ENCODE peak calls at places on chromosomes 3 and 15, in seven cellular contexts. One of them, this sample, is unnamed. For H3K4me1, the result is how much of the 10 kb centered on the place peaks cover.

GRCh38 chr3:50230106-50230832 is 5.7 kb upstream of the GNAI2 start:
- DNase-seq in MM.1S: no peak
- DNase-seq in neural progenitor cell: no peak
- DNase-seq in GM23248: no peak
- DNase-seq in hepatocyte: no peak
- DNase-seq in GM23338: no peak
- DNase-seq in HCT116: no peak
- DNase-seq in this sample: no peak

GRCh38 chr3:114446605-114447004 is 152.8 kb downstream of the TIGIT start:
- DNase-seq in MM.1S: no peak
- DNase-seq in neural progenitor cell: no peak
- DNase-seq in GM23248: no peak
- DNase-seq in hepatocyte: no peak
- DNase-seq in GM23338: no peak
- DNase-seq in HCT116: no peak
- DNase-seq in this sample: no peak

GRCh38 chr15:40104865-40105516 is 3.7 kb downstream of the BMF start:
- DNase-seq in MM.1S: peak
- DNase-seq in neural progenitor cell: peak
- DNase-seq in GM23248: peak
- DNase-seq in hepatocyte: peak
- DNase-seq in GM23338: peak
- DNase-seq in HCT116: peak
- DNase-seq in this sample: peak

GRCh38 chr3:10187295-10187876 is 22.7 kb downstream of the IRAK2 start:
- DNase-seq in MM.1S: no peak
- DNase-seq in neural progenitor cell: no peak
- DNase-seq in GM23248: no peak
- DNase-seq in hepatocyte: no peak
- DNase-seq in GM23338: peak
- DNase-seq in HCT116: no peak
- DNase-seq in this sample: no peak

GRCh38 chr3:125960456-125961288 is 8.3 kb upstream of the ROPN1B start:
- DNase-seq in MM.1S: no peak
- DNase-seq in neural progenitor cell: no peak
- DNase-seq in GM23248: peak
- DNase-seq in hepatocyte: no peak
- DNase-seq in GM23338: no peak
- DNase-seq in HCT116: no peak
- DNase-seq in this sample: no peak

GRCh38 chr15:44208956-44209355 is 13.9 kb upstream of the FRMD5 start:
- DNase-seq in MM.1S: no peak
- DNase-seq in neural progenitor cell: no peak
- DNase-seq in GM23248: no peak
- DNase-seq in hepatocyte: no peak
- DNase-seq in GM23338: no peak
- DNase-seq in HCT116: no peak
- DNase-seq in this sample: no peak

GRCh38 chr3:81249540-81250029 is 511.9 kb downstream of the GBE1 start:
- DNase-seq in MM.1S: no peak
- DNase-seq in neural progenitor cell: no peak
- DNase-seq in GM23248: peak
- DNase-seq in hepatocyte: peak
- DNase-seq in GM23338: peak
- DNase-seq in HCT116: no peak
- DNase-seq in this sample: peak

GRCh38 chr3:27686642-27687041 is 35.5 kb downstream of the EOMES start:
- DNase-seq in MM.1S: no peak
- DNase-seq in neural progenitor cell: no peak
- DNase-seq in GM23248: peak
- DNase-seq in hepatocyte: no peak
- DNase-seq in GM23338: no peak
- DNase-seq in HCT116: no peak
- DNase-seq in this sample: peak

GRCh38 chr15:80878867-80879250 is 99.7 kb downstream of the CEMIP start:
- DNase-seq in MM.1S: no peak
- DNase-seq in neural progenitor cell: no peak
- DNase-seq in GM23248: no peak
- DNase-seq in hepatocyte: no peak
- DNase-seq in GM23338: no peak
- DNase-seq in HCT116: no peak
- DNase-seq in this sample: no peak

GRCh38 chr15:42118650-42119531 is 24.5 kb upstream of the PLA2G4D start:
- DNase-seq in MM.1S: peak
- DNase-seq in neural progenitor cell: peak
- DNase-seq in GM23248: peak
- DNase-seq in hepatocyte: peak
- DNase-seq in GM23338: peak
- DNase-seq in HCT116: no peak
- DNase-seq in this sample: peak

GRCh38 chr3:162353414-162353813 is 856.8 kb downstream of the OTOL1 start:
- DNase-seq in MM.1S: no peak
- DNase-seq in neural progenitor cell: no peak
- DNase-seq in GM23248: no peak
- DNase-seq in hepatocyte: no peak
- DNase-seq in GM23338: no peak
- DNase-seq in HCT116: no peak
- DNase-seq in this sample: no peak

GRCh38 chr3:9721015-9721697 is 10.4 kb upstream of the BRPF1 start:
- DNase-seq in MM.1S: no peak
- DNase-seq in neural progenitor cell: no peak
- DNase-seq in GM23248: peak
- DNase-seq in hepatocyte: no peak
- DNase-seq in GM23338: no peak
- DNase-seq in HCT116: no peak
- DNase-seq in this sample: no peak

GRCh38 chr3:49276475-49277356 is at the start of gene C3orf62:
- DNase-seq in MM.1S: peak
- DNase-seq in neural progenitor cell: peak
- DNase-seq in GM23248: peak
- DNase-seq in hepatocyte: peak
- DNase-seq in GM23338: peak
- DNase-seq in HCT116: no peak
- DNase-seq in this sample: peak

GRCh38 chr3:52432225-52432624 is 12.7 kb downstream of the SEMA3G start:
- DNase-seq in MM.1S: no peak
- DNase-seq in neural progenitor cell: no peak
- DNase-seq in GM23248: no peak
- DNase-seq in hepatocyte: no peak
- DNase-seq in GM23338: no peak
- DNase-seq in HCT116: no peak
- DNase-seq in this sample: no peak

GRCh38 chr15:69093127-69093526 is 67.3 kb upstream of the GLCE start:
- DNase-seq in MM.1S: no peak
- DNase-seq in neural progenitor cell: no peak
- DNase-seq in GM23248: no peak
- DNase-seq in hepatocyte: no peak
- DNase-seq in GM23338: peak
- DNase-seq in HCT116: no peak
- DNase-seq in this sample: peak

GRCh38 chr3:180018588-180018987 is 18.1 kb downstream of the PEX5L start:
- DNase-seq in MM.1S: no peak
- DNase-seq in neural progenitor cell: peak
- DNase-seq in GM23248: no peak
- DNase-seq in hepatocyte: no peak
- DNase-seq in GM23338: peak
- DNase-seq in HCT116: no peak
- DNase-seq in this sample: peak

GRCh38 chr3:164845739-164846138 is 232.6 kb downstream of the SI start:
- DNase-seq in MM.1S: no peak
- DNase-seq in neural progenitor cell: no peak
- DNase-seq in GM23248: no peak
- DNase-seq in hepatocyte: no peak
- DNase-seq in GM23338: peak
- DNase-seq in HCT116: no peak
- DNase-seq in this sample: no peak

GRCh38 chr15:66698318-66698961 is 3.6 kb upstream of the SMAD6 start:
- DNase-seq in MM.1S: peak
- DNase-seq in neural progenitor cell: peak
- DNase-seq in GM23248: peak
- DNase-seq in hepatocyte: peak
- DNase-seq in GM23338: peak
- DNase-seq in HCT116: peak
- DNase-seq in this sample: peak

GRCh38 chr15:78049691-78050440 is 27.6 kb downstream of the TBC1D2B start:
- DNase-seq in MM.1S: peak
- DNase-seq in neural progenitor cell: no peak
- DNase-seq in GM23248: peak
- DNase-seq in hepatocyte: peak
- DNase-seq in GM23338: no peak
- DNase-seq in HCT116: no peak
- DNase-seq in this sample: peak

GRCh38 chr15:100457201-100457600 is 71.5 kb downstream of the CERS3 start:
- DNase-seq in MM.1S: no peak
- DNase-seq in neural progenitor cell: peak
- DNase-seq in GM23248: peak
- DNase-seq in hepatocyte: no peak
- DNase-seq in GM23338: peak
- DNase-seq in HCT116: no peak
- DNase-seq in this sample: no peak

GRCh38 chr3:144777941-144778340 is 806.3 kb downstream of the DIPK2A start:
- DNase-seq in MM.1S: no peak
- DNase-seq in neural progenitor cell: no peak
- DNase-seq in GM23248: no peak
- DNase-seq in hepatocyte: no peak
- DNase-seq in GM23338: no peak
- DNase-seq in HCT116: no peak
- DNase-seq in this sample: no peak

GRCh38 chr3:11002456-11002855 is 9.9 kb downstream of the SLC6A1 start:
- DNase-seq in MM.1S: no peak
- DNase-seq in neural progenitor cell: no peak
- DNase-seq in GM23248: no peak
- DNase-seq in hepatocyte: no peak
- DNase-seq in GM23338: no peak
- DNase-seq in HCT116: no peak
- DNase-seq in this sample: no peak

DNA sequence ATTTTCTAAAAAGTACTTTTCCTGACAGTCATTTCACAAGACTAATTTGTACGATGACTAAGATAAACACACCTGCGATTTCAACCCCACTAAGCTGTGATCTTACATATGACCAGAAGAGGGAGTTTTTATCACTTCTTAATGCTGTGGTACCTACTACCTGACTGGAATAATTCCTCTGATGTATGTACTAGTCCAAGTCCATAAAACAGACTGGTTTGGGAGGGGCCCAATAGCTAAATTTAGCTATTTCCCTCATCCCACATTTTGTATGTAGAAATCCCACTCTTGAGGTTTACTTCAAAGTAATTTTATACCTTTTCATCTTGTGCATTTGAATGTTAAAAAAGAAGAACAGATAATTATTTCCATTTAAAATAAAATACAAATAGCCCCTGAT is 49.7 kb upstream of the SCAANT1 start:
- DNase-seq in MM.1S: peak
- DNase-seq in neural progenitor cell: no peak
- DNase-seq in GM23248: peak
- DNase-seq in hepatocyte: peak
- DNase-seq in GM23338: peak
- DNase-seq in HCT116: peak
- DNase-seq in this sample: peak
- TF ChIP-seq EZH2phosphoT487 in MM.1S: no peak
- TF ChIP-seq EZH2phosphoT487 in neural progenitor cell: no peak
- TF ChIP-seq EZH2phosphoT487 in GM23248: no peak
- TF ChIP-seq EZH2phosphoT487 in hepatocyte: no peak
- TF ChIP-seq EZH2phosphoT487 in GM23338: no peak
- TF ChIP-seq EZH2phosphoT487 in HCT116: no peak
- TF ChIP-seq EZH2phosphoT487 in this sample: no peak

DNA sequence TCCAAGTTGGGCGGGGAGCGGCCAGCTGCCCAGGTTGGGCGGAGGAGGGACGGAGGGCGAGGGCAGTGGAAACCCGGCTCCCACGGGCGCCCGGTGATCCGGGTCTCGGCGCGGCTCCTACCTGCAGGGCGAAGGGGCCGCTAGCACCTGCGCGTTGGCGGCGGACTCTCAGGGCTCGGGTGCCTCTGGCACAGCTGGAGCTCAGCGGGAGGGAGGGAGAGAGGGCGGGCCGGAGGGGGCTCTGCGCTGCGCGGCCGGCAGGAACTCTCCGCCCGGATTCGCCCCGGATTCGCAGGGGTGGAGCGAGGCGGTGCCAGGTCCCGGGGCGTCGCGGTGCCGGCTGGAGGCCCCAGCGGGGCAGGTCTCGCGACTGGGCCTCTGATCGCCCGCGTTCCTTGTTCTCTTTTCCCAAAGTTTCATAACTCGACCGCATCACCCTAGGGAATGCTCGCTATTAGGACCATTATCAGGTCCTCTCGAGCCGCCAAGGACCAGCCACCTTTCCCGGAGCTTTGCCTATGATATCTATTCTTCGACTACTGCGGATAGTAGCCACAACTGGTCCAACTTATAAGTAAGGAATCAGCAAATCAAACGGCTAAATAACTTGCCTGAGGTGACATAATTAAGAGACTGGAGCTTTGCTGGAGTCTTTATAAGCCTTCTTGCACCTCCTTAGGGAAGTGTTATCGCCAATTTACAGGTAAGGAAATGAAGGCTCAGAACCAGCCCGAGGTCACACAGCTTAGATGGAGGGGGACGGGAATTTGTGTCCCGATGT is at the start of gene PLD1:
- DNase-seq in MM.1S: peak
- DNase-seq in neural progenitor cell: peak
- DNase-seq in GM23248: peak
- DNase-seq in hepatocyte: peak
- DNase-seq in GM23338: peak
- DNase-seq in HCT116: peak
- DNase-seq in this sample: peak
- H3K4me1 ChIP-seq in MM.1S: under half
- H3K4me1 ChIP-seq in neural progenitor cell: under half
- H3K4me1 ChIP-seq in GM23248: under half
- H3K4me1 ChIP-seq in hepatocyte: under half
- H3K4me1 ChIP-seq in GM23338: under half
- H3K4me1 ChIP-seq in HCT116: under half
- H3K4me1 ChIP-seq in this sample: under half

GRCh38 chr15:76345880-76346665 is 9.5 kb downstream of the ISL2 start:
- DNase-seq in MM.1S: no peak
- DNase-seq in neural progenitor cell: peak
- DNase-seq in GM23248: peak
- DNase-seq in hepatocyte: peak
- DNase-seq in GM23338: peak
- DNase-seq in HCT116: no peak
- DNase-seq in this sample: peak
- TF ChIP-seq EZH2 in MM.1S: no peak
- TF ChIP-seq EZH2 in neural progenitor cell: no peak
- TF ChIP-seq EZH2 in GM23248: peak
- TF ChIP-seq EZH2 in hepatocyte: no peak
- TF ChIP-seq EZH2 in GM23338: peak
- TF ChIP-seq EZH2 in HCT116: no peak
- TF ChIP-seq EZH2 in this sample: no peak

DNA sequence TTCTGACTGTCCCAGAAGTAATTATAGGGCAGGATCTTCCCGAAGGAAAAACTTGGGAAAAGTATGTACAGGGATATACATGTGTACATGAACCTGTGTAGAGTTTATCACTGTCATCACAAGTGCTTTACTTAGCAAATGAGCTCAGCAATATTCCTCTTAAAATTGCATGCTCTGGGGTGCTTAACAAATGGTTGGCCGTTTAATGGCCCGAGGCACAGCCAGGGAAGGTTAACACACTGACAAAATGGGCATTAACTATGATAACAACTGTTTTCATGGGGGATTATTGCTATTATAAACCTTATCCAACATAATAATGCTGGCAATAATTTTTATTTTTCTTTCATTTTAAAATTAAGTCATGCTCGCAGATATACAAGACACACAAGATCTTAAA is 459.3 kb downstream of the TUSC7 start:
- DNase-seq in MM.1S: no peak
- DNase-seq in neural progenitor cell: no peak
- DNase-seq in GM23248: no peak
- DNase-seq in hepatocyte: no peak
- DNase-seq in GM23338: no peak
- DNase-seq in HCT116: no peak
- DNase-seq in this sample: no peak
- TF ChIP-seq EZH2phosphoT487 in MM.1S: no peak
- TF ChIP-seq EZH2phosphoT487 in neural progenitor cell: no peak
- TF ChIP-seq EZH2phosphoT487 in GM23248: no peak
- TF ChIP-seq EZH2phosphoT487 in hepatocyte: no peak
- TF ChIP-seq EZH2phosphoT487 in GM23338: no peak
- TF ChIP-seq EZH2phosphoT487 in HCT116: no peak
- TF ChIP-seq EZH2phosphoT487 in this sample: no peak